ENCODE peak calls at places on chromosomes 11 and 22, in eight cellular contexts. One of them, this sample, is unnamed.

GRCh38 chr11:10522921-10523320 is 18.1 kb downstream of the RNF141 start:
- DNase-seq in stimulated activated CD8-positive, alpha-beta memory T cell treated with anti-CD3 and anti-CD28 coated beads, Interleukin-15, amount 100 ng/mL, for 4 hours: no peak
- DNase-seq in occipital lobe: no peak
- DNase-seq in naive thymus-derived CD4-positive, alpha-beta T cell: no peak
- DNase-seq in Peyer's patch: no peak
- DNase-seq in progenitor cell of endocrine pancreas: no peak
- DNase-seq in activated CD8-positive, alpha-beta memory T cell treated with anti-CD3 and anti-CD28 coated beads for 24 hours: no peak
- DNase-seq in transverse colon: no peak
- DNase-seq in this sample: no peak

GRCh38 chr11:6864436-6864835 is 1.6 kb downstream of the OR10A2 start:
- DNase-seq in stimulated activated CD8-positive, alpha-beta memory T cell treated with anti-CD3 and anti-CD28 coated beads, Interleukin-15, amount 100 ng/mL, for 4 hours: no peak
- DNase-seq in occipital lobe: no peak
- DNase-seq in naive thymus-derived CD4-positive, alpha-beta T cell: no peak
- DNase-seq in Peyer's patch: no peak
- DNase-seq in progenitor cell of endocrine pancreas: no peak
- DNase-seq in activated CD8-positive, alpha-beta memory T cell treated with anti-CD3 and anti-CD28 coated beads for 24 hours: no peak
- DNase-seq in transverse colon: no peak
- DNase-seq in this sample: no peak

GRCh38 chr11:126011220-126011619 is 51.4 kb downstream of the CDON start:
- DNase-seq in stimulated activated CD8-positive, alpha-beta memory T cell treated with anti-CD3 and anti-CD28 coated beads, Interleukin-15, amount 100 ng/mL, for 4 hours: no peak
- DNase-seq in occipital lobe: no peak
- DNase-seq in naive thymus-derived CD4-positive, alpha-beta T cell: no peak
- DNase-seq in Peyer's patch: no peak
- DNase-seq in progenitor cell of endocrine pancreas: no peak
- DNase-seq in activated CD8-positive, alpha-beta memory T cell treated with anti-CD3 and anti-CD28 coated beads for 24 hours: no peak
- DNase-seq in transverse colon: no peak
- DNase-seq in this sample: no peak

GRCh38 chr11:69241075-69241740 is 52.7 kb upstream of the MYEOV start:
- DNase-seq in stimulated activated CD8-positive, alpha-beta memory T cell treated with anti-CD3 and anti-CD28 coated beads, Interleukin-15, amount 100 ng/mL, for 4 hours: no peak
- DNase-seq in occipital lobe: no peak
- DNase-seq in naive thymus-derived CD4-positive, alpha-beta T cell: no peak
- DNase-seq in Peyer's patch: peak; percentile 25
- DNase-seq in progenitor cell of endocrine pancreas: no peak
- DNase-seq in activated CD8-positive, alpha-beta memory T cell treated with anti-CD3 and anti-CD28 coated beads for 24 hours: peak; percentile 43
- DNase-seq in transverse colon: no peak
- DNase-seq in this sample: no peak

GRCh38 chr11:114478768-114479167 is 39.5 kb downstream of the REXO2 start:
- DNase-seq in stimulated activated CD8-positive, alpha-beta memory T cell treated with anti-CD3 and anti-CD28 coated beads, Interleukin-15, amount 100 ng/mL, for 4 hours: no peak
- DNase-seq in occipital lobe: no peak
- DNase-seq in naive thymus-derived CD4-positive, alpha-beta T cell: no peak
- DNase-seq in Peyer's patch: no peak
- DNase-seq in progenitor cell of endocrine pancreas: no peak
- DNase-seq in activated CD8-positive, alpha-beta memory T cell treated with anti-CD3 and anti-CD28 coated beads for 24 hours: no peak
- DNase-seq in transverse colon: no peak
- DNase-seq in this sample: no peak

GRCh38 chr22:26679003-26679629 is 21.7 kb downstream of the MIAT start:
- DNase-seq in stimulated activated CD8-positive, alpha-beta memory T cell treated with anti-CD3 and anti-CD28 coated beads, Interleukin-15, amount 100 ng/mL, for 4 hours: no peak
- DNase-seq in occipital lobe: peak; percentile 48
- DNase-seq in naive thymus-derived CD4-positive, alpha-beta T cell: peak; percentile 61
- DNase-seq in Peyer's patch: peak; percentile 88
- DNase-seq in progenitor cell of endocrine pancreas: peak; percentile 73
- DNase-seq in activated CD8-positive, alpha-beta memory T cell treated with anti-CD3 and anti-CD28 coated beads for 24 hours: peak; percentile 87
- DNase-seq in transverse colon: peak; percentile 80
- DNase-seq in this sample: peak; percentile 82

GRCh38 chr11:130006929-130007328 is 4.3 kb upstream of the PRDM10 start:
- DNase-seq in stimulated activated CD8-positive, alpha-beta memory T cell treated with anti-CD3 and anti-CD28 coated beads, Interleukin-15, amount 100 ng/mL, for 4 hours: no peak
- DNase-seq in occipital lobe: no peak
- DNase-seq in naive thymus-derived CD4-positive, alpha-beta T cell: no peak
- DNase-seq in Peyer's patch: no peak
- DNase-seq in progenitor cell of endocrine pancreas: no peak
- DNase-seq in activated CD8-positive, alpha-beta memory T cell treated with anti-CD3 and anti-CD28 coated beads for 24 hours: no peak
- DNase-seq in transverse colon: no peak
- DNase-seq in this sample: peak; percentile 62

GRCh38 chr11:59754494-59754858 is 700 bp upstream of the STX3 start:
- DNase-seq in stimulated activated CD8-positive, alpha-beta memory T cell treated with anti-CD3 and anti-CD28 coated beads, Interleukin-15, amount 100 ng/mL, for 4 hours: no peak
- DNase-seq in occipital lobe: no peak
- DNase-seq in naive thymus-derived CD4-positive, alpha-beta T cell: no peak
- DNase-seq in Peyer's patch: peak; percentile 62
- DNase-seq in progenitor cell of endocrine pancreas: no peak
- DNase-seq in activated CD8-positive, alpha-beta memory T cell treated with anti-CD3 and anti-CD28 coated beads for 24 hours: peak; percentile 70
- DNase-seq in transverse colon: peak; percentile 46
- DNase-seq in this sample: peak; percentile 53

GRCh38 chr22:37027556-37027955 is 8.0 kb downstream of the MPST start:
- DNase-seq in stimulated activated CD8-positive, alpha-beta memory T cell treated with anti-CD3 and anti-CD28 coated beads, Interleukin-15, amount 100 ng/mL, for 4 hours: no peak
- DNase-seq in occipital lobe: no peak
- DNase-seq in naive thymus-derived CD4-positive, alpha-beta T cell: no peak
- DNase-seq in Peyer's patch: no peak
- DNase-seq in progenitor cell of endocrine pancreas: no peak
- DNase-seq in activated CD8-positive, alpha-beta memory T cell treated with anti-CD3 and anti-CD28 coated beads for 24 hours: no peak
- DNase-seq in transverse colon: no peak
- DNase-seq in this sample: no peak

GRCh38 chr11:62497132-62497915 is 49.3 kb downstream of the AHNAK start:
- DNase-seq in stimulated activated CD8-positive, alpha-beta memory T cell treated with anti-CD3 and anti-CD28 coated beads, Interleukin-15, amount 100 ng/mL, for 4 hours: no peak
- DNase-seq in occipital lobe: no peak
- DNase-seq in naive thymus-derived CD4-positive, alpha-beta T cell: peak; percentile 18
- DNase-seq in Peyer's patch: peak; percentile 81
- DNase-seq in progenitor cell of endocrine pancreas: no peak
- DNase-seq in activated CD8-positive, alpha-beta memory T cell treated with anti-CD3 and anti-CD28 coated beads for 24 hours: no peak
- DNase-seq in transverse colon: peak; percentile 62
- DNase-seq in this sample: peak; percentile 25

GRCh38 chr11:2134022-2135010 is 4.9 kb downstream of the IGF2 start:
- DNase-seq in stimulated activated CD8-positive, alpha-beta memory T cell treated with anti-CD3 and anti-CD28 coated beads, Interleukin-15, amount 100 ng/mL, for 4 hours: no peak
- DNase-seq in occipital lobe: no peak
- DNase-seq in naive thymus-derived CD4-positive, alpha-beta T cell: no peak
- DNase-seq in Peyer's patch: no peak
- DNase-seq in progenitor cell of endocrine pancreas: no peak
- DNase-seq in activated CD8-positive, alpha-beta memory T cell treated with anti-CD3 and anti-CD28 coated beads for 24 hours: no peak
- DNase-seq in transverse colon: no peak
- DNase-seq in this sample: no peak

GRCh38 chr11:61776561-61777075 is 15.8 kb downstream of the TMEM258 start:
- DNase-seq in stimulated activated CD8-positive, alpha-beta memory T cell treated with anti-CD3 and anti-CD28 coated beads, Interleukin-15, amount 100 ng/mL, for 4 hours: peak; percentile 11
- DNase-seq in occipital lobe: no peak
- DNase-seq in naive thymus-derived CD4-positive, alpha-beta T cell: peak; percentile 47
- DNase-seq in Peyer's patch: peak; percentile 73
- DNase-seq in progenitor cell of endocrine pancreas: no peak
- DNase-seq in activated CD8-positive, alpha-beta memory T cell treated with anti-CD3 and anti-CD28 coated beads for 24 hours: peak; percentile 81
- DNase-seq in transverse colon: peak; percentile 66
- DNase-seq in this sample: peak; percentile 29

GRCh38 chr11:112085822-112086421 is 634 bp downstream of the TIMM8B start:
- DNase-seq in stimulated activated CD8-positive, alpha-beta memory T cell treated with anti-CD3 and anti-CD28 coated beads, Interleukin-15, amount 100 ng/mL, for 4 hours: peak; percentile 2
- DNase-seq in occipital lobe: no peak
- DNase-seq in naive thymus-derived CD4-positive, alpha-beta T cell: no peak
- DNase-seq in Peyer's patch: no peak
- DNase-seq in progenitor cell of endocrine pancreas: no peak
- DNase-seq in activated CD8-positive, alpha-beta memory T cell treated with anti-CD3 and anti-CD28 coated beads for 24 hours: no peak
- DNase-seq in transverse colon: peak; percentile 37
- DNase-seq in this sample: peak; percentile 47

GRCh38 chr22:25775501-25775900 is 33.5 kb downstream of the MYO18B start:
- DNase-seq in stimulated activated CD8-positive, alpha-beta memory T cell treated with anti-CD3 and anti-CD28 coated beads, Interleukin-15, amount 100 ng/mL, for 4 hours: no peak
- DNase-seq in occipital lobe: no peak
- DNase-seq in naive thymus-derived CD4-positive, alpha-beta T cell: no peak
- DNase-seq in Peyer's patch: no peak
- DNase-seq in progenitor cell of endocrine pancreas: no peak
- DNase-seq in activated CD8-positive, alpha-beta memory T cell treated with anti-CD3 and anti-CD28 coated beads for 24 hours: no peak
- DNase-seq in transverse colon: no peak
- DNase-seq in this sample: no peak

GRCh38 chr11:736431-736830 is 10.8 kb upstream of the TALDO1 start:
- DNase-seq in stimulated activated CD8-positive, alpha-beta memory T cell treated with anti-CD3 and anti-CD28 coated beads, Interleukin-15, amount 100 ng/mL, for 4 hours: no peak
- DNase-seq in occipital lobe: no peak
- DNase-seq in naive thymus-derived CD4-positive, alpha-beta T cell: no peak
- DNase-seq in Peyer's patch: no peak
- DNase-seq in progenitor cell of endocrine pancreas: no peak
- DNase-seq in activated CD8-positive, alpha-beta memory T cell treated with anti-CD3 and anti-CD28 coated beads for 24 hours: no peak
- DNase-seq in transverse colon: no peak
- DNase-seq in this sample: no peak

GRCh38 chr22:37088108-37088605 is 21.4 kb downstream of the TMPRSS6 start:
- DNase-seq in stimulated activated CD8-positive, alpha-beta memory T cell treated with anti-CD3 and anti-CD28 coated beads, Interleukin-15, amount 100 ng/mL, for 4 hours: no peak
- DNase-seq in occipital lobe: no peak
- DNase-seq in naive thymus-derived CD4-positive, alpha-beta T cell: no peak
- DNase-seq in Peyer's patch: no peak
- DNase-seq in progenitor cell of endocrine pancreas: no peak
- DNase-seq in activated CD8-positive, alpha-beta memory T cell treated with anti-CD3 and anti-CD28 coated beads for 24 hours: no peak
- DNase-seq in transverse colon: no peak
- DNase-seq in this sample: peak; percentile 88

GRCh38 chr11:92246637-92247036 is 22.0 kb downstream of the FAT3 start:
- DNase-seq in stimulated activated CD8-positive, alpha-beta memory T cell treated with anti-CD3 and anti-CD28 coated beads, Interleukin-15, amount 100 ng/mL, for 4 hours: no peak
- DNase-seq in occipital lobe: no peak
- DNase-seq in naive thymus-derived CD4-positive, alpha-beta T cell: no peak
- DNase-seq in Peyer's patch: no peak
- DNase-seq in progenitor cell of endocrine pancreas: no peak
- DNase-seq in activated CD8-positive, alpha-beta memory T cell treated with anti-CD3 and anti-CD28 coated beads for 24 hours: no peak
- DNase-seq in transverse colon: no peak
- DNase-seq in this sample: no peak

GRCh38 chr11:8232849-8233606 is 30.6 kb downstream of the LMO1 start:
- DNase-seq in stimulated activated CD8-positive, alpha-beta memory T cell treated with anti-CD3 and anti-CD28 coated beads, Interleukin-15, amount 100 ng/mL, for 4 hours: no peak
- DNase-seq in occipital lobe: no peak
- DNase-seq in naive thymus-derived CD4-positive, alpha-beta T cell: no peak
- DNase-seq in Peyer's patch: no peak
- DNase-seq in progenitor cell of endocrine pancreas: no peak
- DNase-seq in activated CD8-positive, alpha-beta memory T cell treated with anti-CD3 and anti-CD28 coated beads for 24 hours: no peak
- DNase-seq in transverse colon: no peak
- DNase-seq in this sample: no peak

GRCh38 chr22:21641417-21641794 is 696 bp upstream of the SDF2L1 start:
- DNase-seq in stimulated activated CD8-positive, alpha-beta memory T cell treated with anti-CD3 and anti-CD28 coated beads, Interleukin-15, amount 100 ng/mL, for 4 hours: no peak
- DNase-seq in occipital lobe: no peak
- DNase-seq in naive thymus-derived CD4-positive, alpha-beta T cell: peak; percentile 11
- DNase-seq in Peyer's patch: peak; percentile 68
- DNase-seq in progenitor cell of endocrine pancreas: no peak
- DNase-seq in activated CD8-positive, alpha-beta memory T cell treated with anti-CD3 and anti-CD28 coated beads for 24 hours: no peak
- DNase-seq in transverse colon: peak; percentile 54
- DNase-seq in this sample: no peak

GRCh38 chr11:17921620-17922473 is 91.0 kb downstream of the SERGEF start:
- DNase-seq in stimulated activated CD8-positive, alpha-beta memory T cell treated with anti-CD3 and anti-CD28 coated beads, Interleukin-15, amount 100 ng/mL, for 4 hours: no peak
- DNase-seq in occipital lobe: no peak
- DNase-seq in naive thymus-derived CD4-positive, alpha-beta T cell: no peak
- DNase-seq in Peyer's patch: no peak
- DNase-seq in progenitor cell of endocrine pancreas: no peak
- DNase-seq in activated CD8-positive, alpha-beta memory T cell treated with anti-CD3 and anti-CD28 coated beads for 24 hours: no peak
- DNase-seq in transverse colon: no peak
- DNase-seq in this sample: no peak

GRCh38 chr22:39273950-39274887 is 29.4 kb upstream of the PDGFB start:
- DNase-seq in stimulated activated CD8-positive, alpha-beta memory T cell treated with anti-CD3 and anti-CD28 coated beads, Interleukin-15, amount 100 ng/mL, for 4 hours: no peak
- DNase-seq in occipital lobe: no peak
- DNase-seq in naive thymus-derived CD4-positive, alpha-beta T cell: no peak
- DNase-seq in Peyer's patch: no peak
- DNase-seq in progenitor cell of endocrine pancreas: no peak
- DNase-seq in activated CD8-positive, alpha-beta memory T cell treated with anti-CD3 and anti-CD28 coated beads for 24 hours: no peak
- DNase-seq in transverse colon: no peak
- DNase-seq in this sample: no peak

GRCh38 chr11:59647245-59647965 is 21.4 kb downstream of the PATL1 start:
- DNase-seq in stimulated activated CD8-positive, alpha-beta memory T cell treated with anti-CD3 and anti-CD28 coated beads, Interleukin-15, amount 100 ng/mL, for 4 hours: no peak
- DNase-seq in occipital lobe: no peak
- DNase-seq in naive thymus-derived CD4-positive, alpha-beta T cell: no peak
- DNase-seq in Peyer's patch: no peak
- DNase-seq in progenitor cell of endocrine pancreas: no peak
- DNase-seq in activated CD8-positive, alpha-beta memory T cell treated with anti-CD3 and anti-CD28 coated beads for 24 hours: no peak
- DNase-seq in transverse colon: no peak
- DNase-seq in this sample: no peak

GRCh38 chr11:77508031-77508430 is 34.1 kb upstream of the PAK1 start:
- DNase-seq in stimulated activated CD8-positive, alpha-beta memory T cell treated with anti-CD3 and anti-CD28 coated beads, Interleukin-15, amount 100 ng/mL, for 4 hours: no peak
- DNase-seq in occipital lobe: no peak
- DNase-seq in naive thymus-derived CD4-positive, alpha-beta T cell: no peak
- DNase-seq in Peyer's patch: no peak
- DNase-seq in progenitor cell of endocrine pancreas: no peak
- DNase-seq in activated CD8-positive, alpha-beta memory T cell treated with anti-CD3 and anti-CD28 coated beads for 24 hours: no peak
- DNase-seq in transverse colon: no peak
- DNase-seq in this sample: no peak

GRCh38 chr22:41815716-41816115 is 15.2 kb downstream of the CCDC134 start:
- DNase-seq in stimulated activated CD8-positive, alpha-beta memory T cell treated with anti-CD3 and anti-CD28 coated beads, Interleukin-15, amount 100 ng/mL, for 4 hours: no peak
- DNase-seq in occipital lobe: no peak
- DNase-seq in naive thymus-derived CD4-positive, alpha-beta T cell: no peak
- DNase-seq in Peyer's patch: no peak
- DNase-seq in progenitor cell of endocrine pancreas: no peak
- DNase-seq in activated CD8-positive, alpha-beta memory T cell treated with anti-CD3 and anti-CD28 coated beads for 24 hours: no peak
- DNase-seq in transverse colon: no peak
- DNase-seq in this sample: no peak

GRCh38 chr11:93537767-93538261 is 5.4 kb downstream of the SMCO4 start:
- DNase-seq in stimulated activated CD8-positive, alpha-beta memory T cell treated with anti-CD3 and anti-CD28 coated beads, Interleukin-15, amount 100 ng/mL, for 4 hours: no peak
- DNase-seq in occipital lobe: peak; percentile 12
- DNase-seq in naive thymus-derived CD4-positive, alpha-beta T cell: no peak
- DNase-seq in Peyer's patch: no peak
- DNase-seq in progenitor cell of endocrine pancreas: no peak
- DNase-seq in activated CD8-positive, alpha-beta memory T cell treated with anti-CD3 and anti-CD28 coated beads for 24 hours: no peak
- DNase-seq in transverse colon: no peak
- DNase-seq in this sample: no peak

GRCh38 chr22:39617342-39617741 is 46.8 kb downstream of the CACNA1I start:
- DNase-seq in stimulated activated CD8-positive, alpha-beta memory T cell treated with anti-CD3 and anti-CD28 coated beads, Interleukin-15, amount 100 ng/mL, for 4 hours: no peak
- DNase-seq in occipital lobe: peak; percentile 70
- DNase-seq in naive thymus-derived CD4-positive, alpha-beta T cell: no peak
- DNase-seq in Peyer's patch: no peak
- DNase-seq in progenitor cell of endocrine pancreas: no peak
- DNase-seq in activated CD8-positive, alpha-beta memory T cell treated with anti-CD3 and anti-CD28 coated beads for 24 hours: no peak
- DNase-seq in transverse colon: no peak
- DNase-seq in this sample: no peak

GRCh38 chr11:118156531-118157185 is 4.0 kb upstream of the SCN4B start:
- DNase-seq in stimulated activated CD8-positive, alpha-beta memory T cell treated with anti-CD3 and anti-CD28 coated beads, Interleukin-15, amount 100 ng/mL, for 4 hours: no peak
- DNase-seq in occipital lobe: no peak
- DNase-seq in naive thymus-derived CD4-positive, alpha-beta T cell: peak; percentile 28
- DNase-seq in Peyer's patch: no peak
- DNase-seq in progenitor cell of endocrine pancreas: no peak
- DNase-seq in activated CD8-positive, alpha-beta memory T cell treated with anti-CD3 and anti-CD28 coated beads for 24 hours: no peak
- DNase-seq in transverse colon: no peak
- DNase-seq in this sample: peak; percentile 55

GRCh38 chr11:29328961-29329441 is 687.8 kb downstream of the KCNA4 start:
- DNase-seq in stimulated activated CD8-positive, alpha-beta memory T cell treated with anti-CD3 and anti-CD28 coated beads, Interleukin-15, amount 100 ng/mL, for 4 hours: no peak
- DNase-seq in occipital lobe: no peak
- DNase-seq in naive thymus-derived CD4-positive, alpha-beta T cell: no peak
- DNase-seq in Peyer's patch: no peak
- DNase-seq in progenitor cell of endocrine pancreas: no peak
- DNase-seq in activated CD8-positive, alpha-beta memory T cell treated with anti-CD3 and anti-CD28 coated beads for 24 hours: no peak
- DNase-seq in transverse colon: no peak
- DNase-seq in this sample: peak; percentile 70

GRCh38 chr11:44631831-44632230 is 66.4 kb downstream of the CD82 start:
- DNase-seq in stimulated activated CD8-positive, alpha-beta memory T cell treated with anti-CD3 and anti-CD28 coated beads, Interleukin-15, amount 100 ng/mL, for 4 hours: no peak
- DNase-seq in occipital lobe: no peak
- DNase-seq in naive thymus-derived CD4-positive, alpha-beta T cell: no peak
- DNase-seq in Peyer's patch: no peak
- DNase-seq in progenitor cell of endocrine pancreas: no peak
- DNase-seq in activated CD8-positive, alpha-beta memory T cell treated with anti-CD3 and anti-CD28 coated beads for 24 hours: peak; percentile 49
- DNase-seq in transverse colon: no peak
- DNase-seq in this sample: no peak

GRCh38 chr22:30537083-30537731 is 9.3 kb downstream of the SEC14L6 start:
- DNase-seq in stimulated activated CD8-positive, alpha-beta memory T cell treated with anti-CD3 and anti-CD28 coated beads, Interleukin-15, amount 100 ng/mL, for 4 hours: no peak
- DNase-seq in occipital lobe: no peak
- DNase-seq in naive thymus-derived CD4-positive, alpha-beta T cell: no peak
- DNase-seq in Peyer's patch: no peak
- DNase-seq in progenitor cell of endocrine pancreas: no peak
- DNase-seq in activated CD8-positive, alpha-beta memory T cell treated with anti-CD3 and anti-CD28 coated beads for 24 hours: no peak
- DNase-seq in transverse colon: no peak
- DNase-seq in this sample: no peak

GRCh38 chr22:35835267-35835997 is 117.8 kb downstream of the APOL5 start:
- DNase-seq in stimulated activated CD8-positive, alpha-beta memory T cell treated with anti-CD3 and anti-CD28 coated beads, Interleukin-15, amount 100 ng/mL, for 4 hours: no peak
- DNase-seq in occipital lobe: no peak
- DNase-seq in naive thymus-derived CD4-positive, alpha-beta T cell: no peak
- DNase-seq in Peyer's patch: no peak
- DNase-seq in progenitor cell of endocrine pancreas: no peak
- DNase-seq in activated CD8-positive, alpha-beta memory T cell treated with anti-CD3 and anti-CD28 coated beads for 24 hours: no peak
- DNase-seq in transverse colon: no peak
- DNase-seq in this sample: peak; percentile 27

GRCh38 chr11:34585870-34586654 is 34.8 kb upstream of the EHF start:
- DNase-seq in stimulated activated CD8-positive, alpha-beta memory T cell treated with anti-CD3 and anti-CD28 coated beads, Interleukin-15, amount 100 ng/mL, for 4 hours: no peak
- DNase-seq in occipital lobe: no peak
- DNase-seq in naive thymus-derived CD4-positive, alpha-beta T cell: peak; percentile 44
- DNase-seq in Peyer's patch: no peak
- DNase-seq in progenitor cell of endocrine pancreas: no peak
- DNase-seq in activated CD8-positive, alpha-beta memory T cell treated with anti-CD3 and anti-CD28 coated beads for 24 hours: no peak
- DNase-seq in transverse colon: no peak
- DNase-seq in this sample: peak; percentile 62